ENCODE peak calls at places on chromosome 11, in five cellular contexts. One of them, this sample, is unnamed.

GRCh38 chr11:128468106-128468505 is 119.3 kb downstream of the ETS1 start:
- DNase-seq in K562: no peak
- DNase-seq in GM12878: no peak
- DNase-seq in SK-N-SH: no peak
- DNase-seq in H1: no peak
- DNase-seq in this sample: no peak

GRCh38 chr11:126175261-126175885 is 36.1 kb downstream of the RPUSD4 start:
- DNase-seq in SK-N-SH: no peak
- DNase-seq in K562: no peak
- DNase-seq in H1: no peak
- DNase-seq in GM12878: no peak
- DNase-seq in this sample: no peak

GRCh38 chr11:96287796-96288439 is 55.1 kb downstream of the MAML2 start:
- DNase-seq in H1: no peak
- DNase-seq in GM12878: no peak
- DNase-seq in K562: no peak
- DNase-seq in SK-N-SH: no peak
- DNase-seq in this sample: no peak

GRCh38 chr11:78138694-78139421 is 568 bp downstream of the ALG8 start:
- DNase-seq in K562: peak; percentile 73
- DNase-seq in H1: no peak
- DNase-seq in GM12878: peak; percentile 21
- DNase-seq in SK-N-SH: peak; percentile 44
- DNase-seq in this sample: peak; percentile 4

GRCh38 chr11:130861902-130862552 is 54.3 kb downstream of the SNX19 start:
- DNase-seq in SK-N-SH: peak; percentile 87
- DNase-seq in GM12878: no peak
- DNase-seq in H1: peak; percentile 91
- DNase-seq in K562: peak; percentile 94
- DNase-seq in this sample: peak; percentile 90

GRCh38 chr11:121067912-121068652 is 33.0 kb upstream of the TECTA start:
- DNase-seq in K562: no peak
- DNase-seq in GM12878: no peak
- DNase-seq in H1: no peak
- DNase-seq in SK-N-SH: peak; percentile 45
- DNase-seq in this sample: no peak

GRCh38 chr11:75565221-75565814 is 3.3 kb downstream of the SERPINH1 start:
- DNase-seq in H1: no peak
- DNase-seq in SK-N-SH: no peak
- DNase-seq in GM12878: no peak
- DNase-seq in K562: no peak
- DNase-seq in this sample: no peak

GRCh38 chr11:18016789-18017188 is 3.9 kb upstream of the SERGEF start:
- DNase-seq in GM12878: no peak
- DNase-seq in K562: peak; percentile 78
- DNase-seq in H1: no peak
- DNase-seq in SK-N-SH: no peak
- DNase-seq in this sample: no peak

GRCh38 chr11:19713221-19714092 is 820 bp downstream of the NAV2 start:
- DNase-seq in GM12878: no peak
- DNase-seq in H1: no peak
- DNase-seq in SK-N-SH: peak; percentile 34
- DNase-seq in K562: no peak
- DNase-seq in this sample: no peak

GRCh38 chr11:116239247-116239646 is 533.5 kb downstream of the BUD13 start:
- DNase-seq in K562: no peak
- DNase-seq in H1: no peak
- DNase-seq in SK-N-SH: no peak
- DNase-seq in GM12878: no peak
- DNase-seq in this sample: no peak

GRCh38 chr11:128903248-128904041 is 12.3 kb downstream of the KCNJ5 start:
- DNase-seq in GM12878: no peak
- DNase-seq in H1: no peak
- DNase-seq in K562: no peak
- DNase-seq in SK-N-SH: no peak
- DNase-seq in this sample: no peak

GRCh38 chr11:12029738-12030363 is 21.4 kb upstream of the DKK3 start:
- DNase-seq in K562: no peak
- DNase-seq in GM12878: no peak
- DNase-seq in SK-N-SH: no peak
- DNase-seq in H1: no peak
- DNase-seq in this sample: peak; percentile 47

GRCh38 chr11:34654491-34655334 is 33.8 kb downstream of the EHF start:
- DNase-seq in K562: peak; percentile 20
- DNase-seq in SK-N-SH: no peak
- DNase-seq in H1: no peak
- DNase-seq in GM12878: no peak
- DNase-seq in this sample: peak; percentile 81

GRCh38 chr11:70184396-70184795 is 18.7 kb upstream of the FADD start:
- DNase-seq in H1: no peak
- DNase-seq in K562: no peak
- DNase-seq in GM12878: no peak
- DNase-seq in SK-N-SH: no peak
- DNase-seq in this sample: no peak

GRCh38 chr11:57775474-57775873 is 13.9 kb downstream of the CTNND1 start:
- DNase-seq in GM12878: no peak
- DNase-seq in SK-N-SH: no peak
- DNase-seq in K562: no peak
- DNase-seq in H1: no peak
- DNase-seq in this sample: no peak

GRCh38 chr11:99351620-99352019 is 330.9 kb downstream of the CNTN5 start:
- DNase-seq in K562: no peak
- DNase-seq in H1: no peak
- DNase-seq in SK-N-SH: no peak
- DNase-seq in GM12878: no peak
- DNase-seq in this sample: no peak

GRCh38 chr11:120270386-120270785 is 30.4 kb downstream of the POU2F3 start:
- DNase-seq in SK-N-SH: no peak
- DNase-seq in K562: no peak
- DNase-seq in GM12878: no peak
- DNase-seq in H1: no peak
- DNase-seq in this sample: no peak

GRCh38 chr11:20303451-20303965 is 60.0 kb upstream of the HTATIP2 start:
- DNase-seq in SK-N-SH: no peak
- DNase-seq in K562: no peak
- DNase-seq in GM12878: no peak
- DNase-seq in H1: no peak
- DNase-seq in this sample: no peak

GRCh38 chr11:58923300-58923788 is 15.9 kb upstream of the GLYATL1 start:
- DNase-seq in SK-N-SH: peak; percentile 13
- DNase-seq in H1: no peak
- DNase-seq in K562: peak; percentile 41
- DNase-seq in GM12878: no peak
- DNase-seq in this sample: peak; percentile 54

GRCh38 chr11:62832346-62833234 is at the start of gene TEX54:
- DNase-seq in SK-N-SH: no peak
- DNase-seq in H1: no peak
- DNase-seq in K562: no peak
- DNase-seq in GM12878: no peak
- DNase-seq in this sample: no peak

GRCh38 chr11:35663408-35663702 is 780 bp downstream of the TRIM44 start:
- DNase-seq in H1: no peak
- DNase-seq in GM12878: no peak
- DNase-seq in K562: no peak
- DNase-seq in SK-N-SH: no peak
- DNase-seq in this sample: no peak

GRCh38 chr11:79082920-79083319 is 357.9 kb downstream of the TENM4 start:
- DNase-seq in H1: no peak
- DNase-seq in SK-N-SH: no peak
- DNase-seq in GM12878: no peak
- DNase-seq in K562: no peak
- DNase-seq in this sample: no peak

GRCh38 chr11:64649304-64649703 is 58.3 kb downstream of the SLC22A12 start:
- DNase-seq in K562: peak; percentile 63
- DNase-seq in SK-N-SH: peak; percentile 71
- DNase-seq in GM12878: no peak
- DNase-seq in H1: no peak
- DNase-seq in this sample: peak; percentile 24

GRCh38 chr11:123461164-123461563 is 31.1 kb downstream of the GRAMD1B start:
- DNase-seq in GM12878: no peak
- DNase-seq in SK-N-SH: peak; percentile 44
- DNase-seq in K562: no peak
- DNase-seq in H1: no peak
- DNase-seq in this sample: no peak

GRCh38 chr11:93904711-93905110 is 54.3 kb upstream of the VSTM5 start:
- DNase-seq in H1: no peak
- DNase-seq in SK-N-SH: no peak
- DNase-seq in K562: no peak
- DNase-seq in GM12878: no peak
- DNase-seq in this sample: no peak

GRCh38 chr11:93905384-93905783 is 55.0 kb upstream of the VSTM5 start:
- DNase-seq in H1: no peak
- DNase-seq in K562: no peak
- DNase-seq in GM12878: no peak
- DNase-seq in SK-N-SH: no peak
- DNase-seq in this sample: no peak

GRCh38 chr11:93903989-93904388 is 53.6 kb upstream of the VSTM5 start:
- DNase-seq in H1: no peak
- DNase-seq in GM12878: no peak
- DNase-seq in SK-N-SH: no peak
- DNase-seq in K562: peak; percentile 12
- DNase-seq in this sample: no peak

GRCh38 chr11:93906486-93906885 is 56.1 kb upstream of the VSTM5 start:
- DNase-seq in K562: no peak
- DNase-seq in SK-N-SH: no peak
- DNase-seq in H1: no peak
- DNase-seq in GM12878: no peak
- DNase-seq in this sample: no peak

GRCh38 chr11:93908689-93909088 is 58.3 kb upstream of the VSTM5 start:
- DNase-seq in H1: no peak
- DNase-seq in K562: no peak
- DNase-seq in SK-N-SH: no peak
- DNase-seq in GM12878: no peak
- DNase-seq in this sample: no peak
- TF ChIP-seq JUND in H1: no peak
- TF ChIP-seq JUND in K562: no peak
- TF ChIP-seq JUND in SK-N-SH: peak; percentile 4
- TF ChIP-seq JUND in GM12878: no peak
- TF ChIP-seq JUND in this sample: no peak

GRCh38 chr11:134395002-134395401 is 17.0 kb downstream of the B3GAT1 start:
- DNase-seq in H1: no peak
- DNase-seq in GM12878: no peak
- DNase-seq in SK-N-SH: no peak
- DNase-seq in K562: no peak
- DNase-seq in this sample: no peak
- TF ChIP-seq YY1 in H1: no peak
- TF ChIP-seq YY1 in GM12878: no peak
- TF ChIP-seq YY1 in SK-N-SH: no peak
- TF ChIP-seq YY1 in K562: no peak
- TF ChIP-seq YY1 in this sample: no peak

GRCh38 chr11:113192121-113192925 is 122.1 kb upstream of the TTC12 start:
- DNase-seq in H1: no peak
- DNase-seq in GM12878: no peak
- DNase-seq in K562: no peak
- DNase-seq in SK-N-SH: peak; percentile 45
- DNase-seq in this sample: no peak

GRCh38 chr11:113193077-113193476 is 121.3 kb upstream of the TTC12 start:
- DNase-seq in SK-N-SH: no peak
- DNase-seq in GM12878: no peak
- DNase-seq in K562: no peak
- DNase-seq in H1: no peak
- DNase-seq in this sample: no peak

GRCh38 chr11:113193894-113194293 is 120.5 kb upstream of the TTC12 start:
- DNase-seq in SK-N-SH: peak; percentile 62
- DNase-seq in H1: no peak
- DNase-seq in K562: no peak
- DNase-seq in GM12878: peak; percentile 11
- DNase-seq in this sample: no peak

GRCh38 chr11:113188433-113188834 is 125.9 kb upstream of the TTC12 start:
- DNase-seq in GM12878: peak; percentile 36
- DNase-seq in K562: no peak
- DNase-seq in H1: no peak
- DNase-seq in SK-N-SH: no peak
- DNase-seq in this sample: no peak

DNA sequence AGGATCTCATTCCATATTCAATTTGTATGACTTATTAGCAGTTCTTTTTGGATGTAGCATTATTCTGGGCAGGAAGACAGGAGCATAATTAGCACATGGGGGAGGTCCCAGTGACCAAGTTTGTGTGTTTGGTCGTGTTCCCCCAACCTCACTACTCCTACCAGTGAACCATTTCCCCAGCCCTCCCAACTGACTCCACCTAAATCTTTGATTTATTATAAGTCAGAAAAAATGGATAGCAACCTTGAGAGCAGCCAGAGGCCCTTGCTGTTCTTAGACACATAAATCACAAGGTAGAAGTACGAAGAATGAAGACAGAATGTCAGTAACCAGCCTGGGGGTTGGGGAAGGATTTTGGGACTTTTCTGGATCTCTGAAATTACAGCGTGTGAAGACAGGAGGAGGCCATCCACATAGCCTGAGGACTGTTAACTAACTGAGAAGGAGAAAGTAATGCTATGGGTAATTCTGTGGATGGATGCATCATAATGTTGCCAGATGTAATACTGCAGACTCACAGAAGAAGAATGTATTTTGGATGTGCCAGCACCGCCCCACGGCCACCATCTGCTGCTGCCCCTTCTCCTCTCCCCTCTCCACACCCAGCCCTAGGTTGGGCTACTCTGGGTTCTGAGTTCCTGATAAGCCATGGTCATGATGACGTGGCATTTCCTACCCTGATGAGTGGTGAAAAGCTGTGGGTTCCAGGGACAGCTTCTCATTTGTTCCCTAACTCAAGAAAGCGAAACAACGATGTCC is 124.3 kb upstream of the TTC12 start:
- DNase-seq in GM12878: no peak
- DNase-seq in H1: no peak
- DNase-seq in K562: peak; percentile 67
- DNase-seq in SK-N-SH: no peak
- DNase-seq in this sample: no peak
- TF ChIP-seq JUND in GM12878: no peak
- TF ChIP-seq JUND in H1: no peak
- TF ChIP-seq JUND in K562: peak; percentile 56
- TF ChIP-seq JUND in SK-N-SH: peak; percentile 24
- TF ChIP-seq JUND in this sample: no peak

DNA sequence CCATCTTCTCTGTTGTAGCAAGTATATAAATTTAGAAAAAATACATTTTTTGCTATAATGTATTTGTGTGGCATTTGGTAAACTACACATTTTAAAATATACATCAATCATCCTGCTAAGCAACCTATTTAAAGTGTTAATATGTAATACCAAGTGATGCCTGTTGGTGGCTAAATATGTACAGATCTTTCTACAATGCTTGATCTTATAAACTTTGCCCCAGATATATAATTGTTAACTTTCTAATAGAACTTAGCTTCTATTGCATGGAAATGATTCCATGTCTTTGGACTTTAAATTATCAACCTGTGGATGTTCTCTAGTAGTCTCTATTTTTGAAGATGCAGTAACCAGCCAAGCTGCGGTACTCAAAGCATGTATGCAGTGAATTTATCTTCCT is 1260.4 kb upstream of the RAG2 start:
- DNase-seq in K562: no peak
- DNase-seq in GM12878: no peak
- DNase-seq in H1: no peak
- DNase-seq in SK-N-SH: no peak
- DNase-seq in this sample: no peak
- TF ChIP-seq YY1 in K562: no peak
- TF ChIP-seq YY1 in GM12878: no peak
- TF ChIP-seq YY1 in H1: no peak
- TF ChIP-seq YY1 in SK-N-SH: no peak
- TF ChIP-seq YY1 in this sample: no peak

This sample was measured in HCT116.